ENCODE peak calls at places on chromosomes 7 and 10, in seven cellular contexts. B is cardiac fibroblast; J is CD8-positive, alpha-beta T cell; U is HFF-Myc; G is HCT116; D is brain microvascular endothelial cell; C is heart left ventricle. T is an unnamed sample.

GRCh38 chr10:71868192-71868697 is 17.2 kb upstream of the PSAP start:
- DNase-seq in B (peak; percentile 75), C (peak; percentile 55), G (no peak), D (peak; percentile 80), J (no peak), U (no peak), T (peak; percentile 77)

GRCh38 chr7:124765401-124766352 is at the start of gene GPR37:
- DNase-seq in U (peak; percentile 12), D (peak; percentile 45), J (no peak), G (peak; percentile 32), B (peak; percentile 34), C (peak; percentile 26), T (no peak)

GRCh38 chr7:32892521-32893224 is 1.1 kb upstream of the KBTBD2 start:
- DNase-seq in G (peak; percentile 4), U (no peak), D (peak; percentile 32), B (peak; percentile 81), J (peak; percentile 64), C (peak; percentile 56), T (no peak)

GRCh38 chr7:155845226-155845625 is 33.0 kb upstream of the SHH start:
- DNase-seq in G (no peak), U (no peak), C (no peak), B (no peak), J (no peak), D (no peak), T (no peak)

GRCh38 chr10:69936091-69936490 is 116.6 kb upstream of the MACROH2A2 start:
- DNase-seq in G (no peak), D (no peak), C (no peak), J (no peak), U (no peak), B (no peak), T (no peak)

GRCh38 chr10:4451512-4451911 is 374.5 kb upstream of the AKR1E2 start:
- DNase-seq in D (no peak), G (no peak), B (no peak), J (no peak), U (no peak), C (no peak), T (no peak)

GRCh38 chr7:104963991-104964385 is 50.0 kb upstream of the KMT2E start:
- DNase-seq in B (peak; percentile 66), C (no peak), J (no peak), U (no peak), D (peak; percentile 74), G (no peak), T (no peak)

GRCh38 chr10:1368772-1369171 is 312.6 kb downstream of the WDR37 start:
- DNase-seq in D (no peak), B (no peak), J (peak; percentile 39), C (no peak), G (peak; percentile 45), U (no peak), T (no peak)

GRCh38 chr7:29457565-29457971 is 106.1 kb upstream of the PRR15 start:
- DNase-seq in G (no peak), D (peak; percentile 14), B (peak; percentile 49), C (no peak), J (no peak), U (no peak), T (no peak)

GRCh38 chr10:5698062-5698461 is 13.4 kb downstream of the TASOR2 start:
- DNase-seq in J (no peak), G (no peak), U (no peak), C (no peak), D (no peak), B (no peak), T (no peak)

GRCh38 chr7:73992104-73992562 is 35.8 kb upstream of the ELN start:
- DNase-seq in J (no peak), U (no peak), D (peak; percentile 36), G (no peak), B (peak; percentile 90), C (peak; percentile 65), T (no peak)

GRCh38 chr10:72126184-72126871 is 38.0 kb upstream of the SPOCK2 start:
- DNase-seq in G (peak; percentile 40), J (no peak), B (peak; percentile 82), C (no peak), D (peak; percentile 42), U (peak; percentile 50), T (peak; percentile 25)

GRCh38 chr7:81256991-81257390 is 338.1 kb upstream of the SEMA3C start:
- DNase-seq in G (no peak), J (no peak), U (no peak), D (no peak), C (no peak), B (peak; percentile 57), T (no peak)

GRCh38 chr7:44285561-44285960 is 39.8 kb downstream of the CAMK2B start:
- DNase-seq in J (no peak), D (no peak), C (no peak), B (no peak), G (no peak), U (no peak), T (no peak)

GRCh38 chr10:118978316-118978997 is 51.1 kb upstream of the NANOS1 start:
- DNase-seq in D (no peak), G (no peak), U (no peak), C (no peak), B (no peak), J (no peak), T (no peak)

GRCh38 chr7:12212051-12212485 is 974 bp downstream of the TMEM106B start:
- DNase-seq in C (no peak), D (no peak), U (no peak), B (peak; percentile 12), J (no peak), G (peak; percentile 16), T (no peak)

GRCh38 chr7:132782777-132783633 is 206.7 kb upstream of the PLXNA4 start:
- DNase-seq in C (no peak), G (no peak), B (peak; percentile 17), J (no peak), D (peak; percentile 40), U (peak; percentile 58), T (peak; percentile 28)

GRCh38 chr7:132778761-132779160 is 202.5 kb upstream of the PLXNA4 start:
- DNase-seq in J (no peak), C (no peak), U (no peak), B (no peak), G (no peak), D (no peak), T (no peak)

GRCh38 chr7:132777956-132778355 is 201.7 kb upstream of the PLXNA4 start:
- DNase-seq in C (no peak), D (no peak), B (no peak), J (no peak), U (no peak), G (no peak), T (no peak)

GRCh38 chr7:132779164-132779563 is 202.9 kb upstream of the PLXNA4 start:
- DNase-seq in G (no peak), B (no peak), D (no peak), U (no peak), J (no peak), C (no peak), T (no peak)

GRCh38 chr7:132780822-132781221 is 204.6 kb upstream of the PLXNA4 start:
- DNase-seq in C (no peak), B (no peak), J (no peak), U (no peak), D (no peak), G (no peak), T (no peak)
- H3K4me3 ChIP-seq in C (no peak overlapping the region), B (no peak overlapping the region), J (no peak overlapping the region), U (no peak overlapping the region), D (no peak overlapping the region), G (no peak overlapping the region), T (no peak overlapping the region)

DNA sequence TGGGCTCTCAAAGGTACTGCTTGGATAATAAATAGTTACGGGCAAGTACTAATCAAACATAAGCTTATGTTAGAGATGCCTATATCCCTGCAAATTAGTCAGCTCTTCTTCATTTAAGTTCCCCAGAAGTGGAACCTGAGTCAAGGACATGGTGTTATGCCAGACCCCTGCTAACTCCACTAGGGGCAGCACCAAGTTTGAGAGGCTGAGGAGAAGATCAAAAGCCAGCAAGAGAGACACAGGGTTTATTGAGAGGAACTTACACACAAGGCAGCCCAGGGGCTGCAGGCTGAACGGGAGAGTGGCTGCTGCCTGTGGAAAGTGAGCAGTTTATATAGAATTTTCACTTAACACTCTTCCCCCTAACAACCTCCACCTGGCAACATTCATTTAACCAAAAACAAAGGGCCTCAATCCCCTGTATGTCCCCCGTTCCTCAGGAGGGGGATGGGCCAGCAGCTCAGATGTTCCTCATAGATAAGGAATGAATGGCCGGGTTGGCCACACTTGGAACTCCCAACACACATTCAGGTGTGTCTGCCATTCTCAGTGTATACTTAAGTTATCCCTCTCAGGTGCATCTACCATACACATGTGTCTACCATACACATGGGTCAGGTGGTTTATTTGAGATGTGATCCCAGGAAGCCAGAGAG is 62.6 kb upstream of the GHITM start:
- DNase-seq in C (no peak), B (peak; percentile 75), G (no peak), U (peak; percentile 58), D (peak; percentile 8), J (no peak), T (no peak)
- TF ChIP-seq CTCF in C (no peak), B (peak; percentile 23), G (peak; percentile 64), U (peak; percentile 71), D (peak; percentile 23), J (no peak), T (peak; percentile 50)

DNA sequence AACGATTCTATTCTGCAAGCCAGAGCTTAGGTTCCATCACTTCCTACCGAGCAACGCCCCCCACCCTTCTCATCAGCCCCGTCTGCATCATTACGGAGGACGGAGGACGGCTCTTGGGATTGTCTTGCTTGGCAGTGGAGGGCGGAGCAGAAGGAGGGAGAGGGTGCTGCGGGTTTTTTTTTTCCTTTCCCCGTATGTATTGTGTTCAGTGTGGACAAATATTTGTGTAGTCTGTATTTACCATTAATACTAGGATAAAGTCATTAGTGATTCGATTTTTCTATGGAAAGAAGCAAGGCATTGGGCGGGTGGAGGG is 125.1 kb downstream of the CLEC2L start:
- DNase-seq in D (no peak), C (peak; percentile 51), J (no peak), B (no peak), G (no peak), U (no peak), T (no peak)
- H3K4me3 ChIP-seq in D (no peak overlapping the region), C (peak overlapping the region; percentile 4), J (no peak overlapping the region), B (no peak overlapping the region), G (no peak overlapping the region), U (no peak overlapping the region), T (no peak overlapping the region)

GRCh38 chr10:120600871-120601644 is 144.0 kb downstream of the PLPP4 start:
- DNase-seq in C (no peak), J (no peak), U (no peak), B (peak; percentile 5), G (no peak), D (no peak), T (no peak)
- TF ChIP-seq CTCF in C (no peak), J (no peak), U (peak; percentile 39), B (no peak), G (peak; percentile 36), D (peak; percentile 69), T (peak; percentile 70)

GRCh38 chr7:23467281-23467680 is 3.0 kb downstream of the IGF2BP3 start:
- DNase-seq in D (no peak), C (no peak), U (no peak), J (no peak), G (no peak), B (no peak), T (no peak)
- H3K4me3 ChIP-seq in D (peak overlapping the region; percentile 87), C (no peak overlapping the region), U (peak overlapping the region; percentile 76), J (no peak overlapping the region), G (peak overlapping the region; percentile 75), B (peak overlapping the region; percentile 82), T (peak overlapping the region; percentile 91)

GRCh38 chr7:42886129-42886528 is 25.7 kb downstream of the C7orf25 start:
- DNase-seq in J (no peak), B (peak; percentile 32), U (no peak), D (no peak), C (no peak), G (no peak), T (no peak)
- TF ChIP-seq CTCF in J (peak; percentile 13), B (peak; percentile 33), U (no peak), D (peak; percentile 40), C (no peak), G (peak; percentile 48), T (peak; percentile 39)

GRCh38 chr7:134669845-134670373 is 23.3 kb downstream of the BPGM start:
- DNase-seq in G (peak; percentile 27), U (peak; percentile 84), C (peak; percentile 59), B (peak; percentile 81), J (peak; percentile 93), D (peak; percentile 94), T (peak; percentile 89)
- H3K4me3 ChIP-seq in G (no peak overlapping the region), U (no peak overlapping the region), C (no peak overlapping the region), B (peak overlapping the region; percentile 29), J (no peak overlapping the region), D (peak overlapping the region; percentile 4), T (no peak overlapping the region)

T was measured in kidney epithelial cell.